ENCODE peak calls at places on chromosomes 13 and 19, in ten cellular contexts. X is NB4, J is uterus, B is IMR-90, I is A549, Q is Peyer's patch, S is spleen, O is ovary, R is esophagus squamous epithelium, U is right lobe of liver. N is an unnamed sample.

GRCh38 chr19:11736696-11737095 is 2.0 kb downstream of the ZNF823 start:
- DNase-seq in X (peak), J (no peak), B (peak), I (no peak), Q (no peak), S (no peak), O (no peak), R (no peak), U (no peak), N (no peak)

GRCh38 chr13:99007414-99007986 is 29.6 kb upstream of the DOCK9 start:
- DNase-seq in X (no peak), J (no peak), B (no peak), I (no peak), Q (no peak), S (no peak), O (no peak), R (no peak), U (no peak), N (no peak)

GRCh38 chr19:1411255-1412191 is 4.1 kb downstream of the DAZAP1 start:
- DNase-seq in X (no peak), J (no peak), B (peak), I (no peak), Q (no peak), S (no peak), O (no peak), R (no peak), U (no peak), N (no peak)

GRCh38 chr13:113493315-113493951 is 2.9 kb upstream of the DCUN1D2 start:
- DNase-seq in X (peak), J (no peak), B (peak), I (peak), Q (no peak), S (no peak), O (no peak), R (no peak), U (no peak), N (peak)

GRCh38 chr13:31046711-31047279 is 114.3 kb downstream of the TEX26 start:
- DNase-seq in X (no peak), J (peak), B (peak), I (no peak), Q (no peak), S (no peak), O (peak), R (no peak), U (no peak), N (no peak)

GRCh38 chr13:36758345-36758744 is 60.7 kb upstream of the RFXAP start:
- DNase-seq in X (no peak), J (no peak), B (no peak), I (no peak), Q (no peak), S (no peak), O (no peak), R (no peak), U (no peak), N (no peak)

GRCh38 chr13:109818136-109818535 is 31.8 kb upstream of the IRS2 start:
- DNase-seq in X (no peak), J (no peak), B (no peak), I (no peak), Q (no peak), S (no peak), O (no peak), R (no peak), U (no peak), N (no peak)

GRCh38 chr13:44519642-44520041 is 56.5 kb downstream of the TSC22D1 start:
- DNase-seq in X (no peak), J (no peak), B (no peak), I (no peak), Q (no peak), S (no peak), O (no peak), R (no peak), U (no peak), N (no peak)

GRCh38 chr13:20960663-20961309 is 58.2 kb upstream of the XPO4 start:
- DNase-seq in X (peak), J (no peak), B (no peak), I (no peak), Q (no peak), S (no peak), O (no peak), R (no peak), U (peak), N (no peak)

GRCh38 chr13:41934994-41935393 is 25.9 kb downstream of the VWA8 start:
- DNase-seq in X (no peak), J (no peak), B (no peak), I (no peak), Q (no peak), S (no peak), O (no peak), R (no peak), U (no peak), N (no peak)

GRCh38 chr13:39516140-39516539 is 86.9 kb downstream of the LHFPL6 start:
- DNase-seq in X (no peak), J (no peak), B (no peak), I (no peak), Q (no peak), S (no peak), O (no peak), R (no peak), U (no peak), N (no peak)

GRCh38 chr13:111394211-111394922 is 73.9 kb downstream of the TEX29 start:
- DNase-seq in X (no peak), J (no peak), B (no peak), I (no peak), Q (no peak), S (peak), O (no peak), R (no peak), U (no peak), N (no peak)

GRCh38 chr19:49636230-49636932 is 3.6 kb downstream of the RRAS start:
- DNase-seq in X (no peak), J (no peak), B (no peak), I (no peak), Q (no peak), S (no peak), O (no peak), R (no peak), U (peak), N (no peak)

GRCh38 chr13:36713842-36714241 is 40.0 kb downstream of the SERTM1 start:
- DNase-seq in X (peak), J (no peak), B (no peak), I (no peak), Q (no peak), S (no peak), O (no peak), R (no peak), U (no peak), N (no peak)

GRCh38 chr13:109160357-109160756 is 530.9 kb downstream of the MYO16 start:
- DNase-seq in X (no peak), J (no peak), B (no peak), I (no peak), Q (no peak), S (no peak), O (no peak), R (no peak), U (no peak), N (no peak)

GRCh38 chr13:102948006-102948405 is 102.2 kb downstream of the ERCC5 start:
- DNase-seq in X (no peak), J (no peak), B (no peak), I (no peak), Q (no peak), S (no peak), O (no peak), R (no peak), U (no peak), N (no peak)

GRCh38 chr13:95256086-95256485 is 45.2 kb downstream of the ABCC4 start:
- DNase-seq in X (no peak), J (no peak), B (peak), I (peak), Q (no peak), S (no peak), O (no peak), R (no peak), U (no peak), N (no peak)

GRCh38 chr13:72540818-72541217 is 186.6 kb downstream of the MZT1 start:
- DNase-seq in X (no peak), J (no peak), B (no peak), I (no peak), Q (no peak), S (no peak), O (no peak), R (no peak), U (no peak), N (no peak)

GRCh38 chr13:80399340-80400163 is 58.6 kb upstream of the SPRY2 start:
- DNase-seq in X (peak), J (no peak), B (no peak), I (no peak), Q (peak), S (no peak), O (no peak), R (no peak), U (no peak), N (no peak)

GRCh38 chr19:10390652-10391286 is 10.4 kb upstream of the TYK2 start:
- DNase-seq in X (peak), J (peak), B (peak), I (peak), Q (peak), S (peak), O (peak), R (no peak), U (peak), N (peak)

GRCh38 chr13:95420501-95420900 is 119.2 kb upstream of the ABCC4 start:
- DNase-seq in X (peak), J (no peak), B (no peak), I (no peak), Q (no peak), S (no peak), O (no peak), R (no peak), U (no peak), N (no peak)

GRCh38 chr13:59747529-59747928 is 416.2 kb downstream of the DIAPH3 start:
- DNase-seq in X (peak), J (no peak), B (no peak), I (no peak), Q (no peak), S (no peak), O (no peak), R (no peak), U (no peak), N (no peak)

GRCh38 chr19:17830567-17831418 is 9.5 kb upstream of the INSL3 start:
- DNase-seq in X (peak), J (peak), B (peak), I (peak), Q (no peak), S (no peak), O (peak), R (no peak), U (no peak), N (peak)

GRCh38 chr19:35766571-35767104 is 8.7 kb downstream of the PROSER3 start:
- DNase-seq in X (no peak), J (no peak), B (no peak), I (no peak), Q (no peak), S (no peak), O (no peak), R (no peak), U (peak), N (no peak)

GRCh38 chr13:42494157-42494556 is 79.8 kb upstream of the TNFSF11 start:
- DNase-seq in X (no peak), J (no peak), B (no peak), I (no peak), Q (no peak), S (no peak), O (no peak), R (no peak), U (no peak), N (no peak)

GRCh38 chr19:29660835-29661234 is 4.4 kb upstream of the PLEKHF1 start:
- DNase-seq in X (no peak), J (no peak), B (no peak), I (no peak), Q (no peak), S (peak), O (no peak), R (no peak), U (no peak), N (no peak)

GRCh38 chr19:48363500-48363809 is 285 bp downstream of the TMEM143 start:
- DNase-seq in X (no peak), J (no peak), B (no peak), I (no peak), Q (peak), S (no peak), O (no peak), R (no peak), U (peak), N (no peak)

GRCh38 chr13:41502676-41503075 is 45.3 kb downstream of the RGCC start:
- DNase-seq in X (no peak), J (no peak), B (no peak), I (no peak), Q (peak), S (no peak), O (no peak), R (no peak), U (no peak), N (no peak)

GRCh38 chr19:35755550-35756371 is 1.1 kb downstream of the HSPB6 start:
- DNase-seq in X (no peak), J (peak), B (peak), I (no peak), Q (peak), S (peak), O (peak), R (no peak), U (peak), N (peak)

GRCh38 chr19:50461066-50461875 is 15.0 kb upstream of the EMC10 start:
- DNase-seq in X (peak), J (peak), B (peak), I (peak), Q (peak), S (peak), O (peak), R (no peak), U (peak), N (peak)

GRCh38 chr19:18775586-18776287 is 15.4 kb downstream of the COMP start:
- DNase-seq in X (no peak), J (no peak), B (peak), I (no peak), Q (no peak), S (no peak), O (no peak), R (no peak), U (no peak), N (no peak)

DNA sequence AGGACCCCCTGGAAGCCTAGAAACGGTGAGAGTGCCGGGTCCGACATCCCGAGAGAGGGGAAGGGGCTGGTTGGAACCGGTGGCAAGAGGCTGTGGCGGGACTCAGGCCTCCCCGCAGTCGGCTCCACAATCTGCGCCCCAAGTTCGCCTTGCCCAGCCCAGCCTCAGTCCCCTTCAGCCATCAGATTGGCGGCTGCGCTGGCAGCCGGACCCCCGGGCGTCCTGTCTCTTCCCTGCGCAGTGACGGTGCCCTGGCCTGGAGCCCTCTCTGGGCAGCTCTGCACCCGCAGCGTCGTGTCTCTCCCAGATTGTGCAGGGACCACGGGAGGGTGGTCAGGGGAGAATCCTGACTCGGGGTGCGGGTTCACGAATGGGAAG is 315 bp downstream of the ZNF492 start:
- DNase-seq in X (no peak), J (no peak), B (no peak), I (no peak), Q (no peak), S (peak), O (no peak), R (no peak), U (no peak), N (no peak)
- H3K4me3 ChIP-seq in X (peak), J (peak), B (peak), I (no peak), Q (peak), S (peak), O (peak), R (peak), U (peak), N (peak)

GRCh38 chr19:16581971-16582343 is 9.7 kb upstream of the SLC35E1 start:
- DNase-seq in X (no peak), J (peak), B (peak), I (no peak), Q (no peak), S (no peak), O (no peak), R (no peak), U (no peak), N (no peak)

GRCh38 chr19:16584825-16585801 is 12.9 kb upstream of the SLC35E1 start:
- DNase-seq in X (peak), J (no peak), B (no peak), I (no peak), Q (no peak), S (no peak), O (no peak), R (no peak), U (no peak), N (no peak)

GRCh38 chr19:16579381-16579780 is 7.2 kb upstream of the SLC35E1 start:
- DNase-seq in X (no peak), J (no peak), B (no peak), I (no peak), Q (no peak), S (no peak), O (no peak), R (no peak), U (no peak), N (no peak)

GRCh38 chr19:16582486-16583261 is 10.5 kb upstream of the SLC35E1 start:
- DNase-seq in X (no peak), J (no peak), B (no peak), I (no peak), Q (no peak), S (no peak), O (no peak), R (no peak), U (no peak), N (no peak)

GRCh38 chr19:16581145-16581970 is 9.1 kb upstream of the SLC35E1 start:
- DNase-seq in X (no peak), J (no peak), B (no peak), I (no peak), Q (no peak), S (no peak), O (no peak), R (no peak), U (no peak), N (no peak)
- TF ChIP-seq CTCF in X (no peak), J (no peak), B (no peak), I (no peak), Q (no peak), S (no peak), O (no peak), R (no peak), U (no peak), N (no peak)

GRCh38 chr19:57867868-57868492 is 18.3 kb downstream of the ZNF587 start:
- DNase-seq in X (no peak), J (no peak), B (no peak), I (no peak), Q (no peak), S (no peak), O (no peak), R (no peak), U (no peak), N (no peak)
- TF ChIP-seq POLR2A in X (no peak), J (no peak), B (no peak), I (no peak), Q (no peak), S (no peak), O (no peak), R (no peak), U (no peak), N (no peak)

GRCh38 chr19:39397360-39398296 is 6.5 kb downstream of the MED29 start:
- DNase-seq in X (peak), J (peak), B (peak), I (peak), Q (peak), S (peak), O (peak), R (no peak), U (peak), N (peak)
- H3K4me3 ChIP-seq in X (no peak), J (no peak), B (no peak), I (peak), Q (peak), S (no peak), O (no peak), R (peak), U (no peak), N (no peak)

DNA sequence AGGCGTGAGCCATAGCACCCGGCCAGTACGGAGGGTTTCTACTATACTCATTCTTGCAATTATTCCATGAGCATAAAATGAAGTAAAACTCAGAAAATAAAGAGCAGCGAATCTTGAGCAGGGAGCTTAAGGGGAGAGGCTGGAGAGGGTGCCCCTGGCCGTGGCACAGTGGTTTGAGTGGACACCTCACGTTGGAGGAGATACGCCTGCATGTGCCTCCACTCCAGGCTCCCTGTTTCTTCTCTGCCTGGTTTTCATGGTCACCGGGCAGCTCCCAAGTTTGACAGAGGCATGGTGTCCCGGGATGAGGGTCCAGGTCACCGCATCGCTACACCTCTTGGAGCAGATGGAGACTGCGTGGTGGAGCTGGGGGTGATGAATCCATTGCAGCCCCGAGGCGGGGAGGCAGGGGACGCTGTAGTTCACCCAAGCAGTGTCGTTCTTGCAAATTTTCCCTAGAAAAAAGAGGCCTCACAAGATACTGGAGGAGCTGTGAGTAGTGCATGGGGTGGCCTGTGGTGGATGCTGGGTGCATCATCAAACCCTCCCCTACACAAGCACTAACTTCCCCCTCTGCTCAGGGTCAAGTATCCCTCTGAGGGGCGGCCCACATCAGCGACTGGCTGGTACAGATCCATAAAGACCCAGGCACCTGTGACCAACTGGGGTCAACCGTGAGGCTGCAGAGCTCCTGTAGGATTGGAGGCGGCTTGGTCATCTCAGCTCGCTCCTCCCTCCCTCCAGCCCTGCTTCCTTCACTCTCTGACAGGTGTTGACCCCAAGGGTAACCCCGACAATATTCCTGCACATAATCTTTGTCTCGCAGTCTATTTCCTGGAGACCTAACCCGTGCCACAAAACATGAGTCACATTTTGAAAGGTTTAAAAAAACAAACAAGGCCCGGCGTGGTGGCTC is 3.6 kb upstream of the MIER2 start:
- DNase-seq in X (no peak), J (no peak), B (no peak), I (no peak), Q (no peak), S (peak), O (no peak), R (no peak), U (no peak), N (no peak)
- TF ChIP-seq CTCF in X (no peak), J (no peak), B (no peak), I (no peak), Q (no peak), S (no peak), O (no peak), R (no peak), U (no peak), N (no peak)

GRCh38 chr19:4622695-4623421 is 16.5 kb upstream of the TNFAIP8L1 start:
- DNase-seq in X (no peak), J (no peak), B (no peak), I (no peak), Q (no peak), S (no peak), O (no peak), R (no peak), U (no peak), N (no peak)
- TF ChIP-seq POLR2A in X (no peak), J (no peak), B (no peak), I (no peak), Q (no peak), S (no peak), O (no peak), R (no peak), U (no peak), N (no peak)

N was measured in prostate gland.